ENCODE peak calls at places on chromosomes 11 and 22, in five cellular contexts. One of them, this sample, is unnamed.

GRCh38 chr11:120182357-120182756 is 28.5 kb upstream of the OAF start:
- DNase-seq in body of pancreas: no peak
- DNase-seq in uterus: no peak
- DNase-seq in endothelial cell of umbilical vein: no peak
- DNase-seq in right lobe of liver: no peak
- DNase-seq in this sample: no peak

GRCh38 chr11:117145393-117145761 is 1.3 kb downstream of the PAFAH1B2 start:
- DNase-seq in body of pancreas: peak; percentile 21
- DNase-seq in uterus: peak; percentile 56
- DNase-seq in endothelial cell of umbilical vein: peak; percentile 73
- DNase-seq in right lobe of liver: no peak
- DNase-seq in this sample: peak; percentile 54

GRCh38 chr11:117239295-117239694 is 6.8 kb downstream of the RNF214 start:
- DNase-seq in body of pancreas: no peak
- DNase-seq in uterus: no peak
- DNase-seq in endothelial cell of umbilical vein: peak; percentile 59
- DNase-seq in right lobe of liver: no peak
- DNase-seq in this sample: peak; percentile 47

GRCh38 chr22:48758021-48758561 is 1069.6 kb downstream of the BRD1 start:
- DNase-seq in body of pancreas: no peak
- DNase-seq in uterus: no peak
- DNase-seq in endothelial cell of umbilical vein: no peak
- DNase-seq in right lobe of liver: no peak
- DNase-seq in this sample: no peak

GRCh38 chr22:29071261-29072045 is 1.4 kb upstream of the KREMEN1 start:
- DNase-seq in body of pancreas: peak; percentile 73
- DNase-seq in uterus: peak; percentile 29
- DNase-seq in endothelial cell of umbilical vein: no peak
- DNase-seq in right lobe of liver: peak; percentile 58
- DNase-seq in this sample: peak; percentile 31

GRCh38 chr11:617912-618682 is 2.3 kb upstream of the IRF7 start:
- DNase-seq in body of pancreas: no peak
- DNase-seq in uterus: no peak
- DNase-seq in endothelial cell of umbilical vein: no peak
- DNase-seq in right lobe of liver: peak; percentile 26
- DNase-seq in this sample: no peak

GRCh38 chr11:60164550-60165075 is 18.3 kb downstream of the MS4A6A start:
- DNase-seq in body of pancreas: no peak
- DNase-seq in uterus: no peak
- DNase-seq in endothelial cell of umbilical vein: no peak
- DNase-seq in right lobe of liver: no peak
- DNase-seq in this sample: no peak

GRCh38 chr22:31952459-31952858 is 8.1 kb downstream of the YWHAH start:
- DNase-seq in body of pancreas: no peak
- DNase-seq in uterus: peak; percentile 42
- DNase-seq in endothelial cell of umbilical vein: peak; percentile 89
- DNase-seq in right lobe of liver: no peak
- DNase-seq in this sample: no peak

GRCh38 chr11:123103326-123103980 is 41.5 kb upstream of the HSPA8 start:
- DNase-seq in body of pancreas: peak; percentile 46
- DNase-seq in uterus: peak; percentile 66
- DNase-seq in endothelial cell of umbilical vein: peak; percentile 75
- DNase-seq in right lobe of liver: no peak
- DNase-seq in this sample: peak; percentile 49

GRCh38 chr11:61118004-61118403 is 15.7 kb downstream of the CD5 start:
- DNase-seq in body of pancreas: no peak
- DNase-seq in uterus: no peak
- DNase-seq in endothelial cell of umbilical vein: no peak
- DNase-seq in right lobe of liver: no peak
- DNase-seq in this sample: no peak

GRCh38 chr11:14537134-14537599 is 17.0 kb upstream of the PSMA1 start:
- DNase-seq in body of pancreas: peak; percentile 60
- DNase-seq in uterus: no peak
- DNase-seq in endothelial cell of umbilical vein: peak; percentile 60
- DNase-seq in right lobe of liver: no peak
- DNase-seq in this sample: peak; percentile 55

GRCh38 chr11:12288934-12289666 is 88.3 kb upstream of the PARVA start:
- DNase-seq in body of pancreas: no peak
- DNase-seq in uterus: no peak
- DNase-seq in endothelial cell of umbilical vein: no peak
- DNase-seq in right lobe of liver: no peak
- DNase-seq in this sample: no peak

GRCh38 chr22:29341849-29342127 is 26.3 kb upstream of the RASL10A start:
- DNase-seq in body of pancreas: no peak
- DNase-seq in uterus: no peak
- DNase-seq in endothelial cell of umbilical vein: no peak
- DNase-seq in right lobe of liver: no peak
- DNase-seq in this sample: no peak

GRCh38 chr11:536841-537621 is at the start of gene LRRC56:
- DNase-seq in body of pancreas: peak; percentile 94
- DNase-seq in uterus: peak; percentile 60
- DNase-seq in endothelial cell of umbilical vein: peak; percentile 54
- DNase-seq in right lobe of liver: peak; percentile 84
- DNase-seq in this sample: peak; percentile 84

GRCh38 chr11:117072517-117073218 is 25.6 kb downstream of the SIK3 start:
- DNase-seq in body of pancreas: no peak
- DNase-seq in uterus: no peak
- DNase-seq in endothelial cell of umbilical vein: peak; percentile 90
- DNase-seq in right lobe of liver: no peak
- DNase-seq in this sample: peak; percentile 43

GRCh38 chr11:44180107-44180506 is 84.6 kb downstream of the EXT2 start:
- DNase-seq in body of pancreas: no peak
- DNase-seq in uterus: no peak
- DNase-seq in endothelial cell of umbilical vein: no peak
- DNase-seq in right lobe of liver: no peak
- DNase-seq in this sample: no peak

GRCh38 chr11:44179173-44179572 is 83.7 kb downstream of the EXT2 start:
- DNase-seq in body of pancreas: no peak
- DNase-seq in uterus: no peak
- DNase-seq in endothelial cell of umbilical vein: no peak
- DNase-seq in right lobe of liver: no peak
- DNase-seq in this sample: no peak

GRCh38 chr11:44177905-44178304 is 82.4 kb downstream of the EXT2 start:
- DNase-seq in body of pancreas: no peak
- DNase-seq in uterus: no peak
- DNase-seq in endothelial cell of umbilical vein: no peak
- DNase-seq in right lobe of liver: no peak
- DNase-seq in this sample: no peak

GRCh38 chr11:44176541-44177213 is 81.2 kb downstream of the EXT2 start:
- DNase-seq in body of pancreas: no peak
- DNase-seq in uterus: no peak
- DNase-seq in endothelial cell of umbilical vein: no peak
- DNase-seq in right lobe of liver: no peak
- DNase-seq in this sample: no peak

DNA sequence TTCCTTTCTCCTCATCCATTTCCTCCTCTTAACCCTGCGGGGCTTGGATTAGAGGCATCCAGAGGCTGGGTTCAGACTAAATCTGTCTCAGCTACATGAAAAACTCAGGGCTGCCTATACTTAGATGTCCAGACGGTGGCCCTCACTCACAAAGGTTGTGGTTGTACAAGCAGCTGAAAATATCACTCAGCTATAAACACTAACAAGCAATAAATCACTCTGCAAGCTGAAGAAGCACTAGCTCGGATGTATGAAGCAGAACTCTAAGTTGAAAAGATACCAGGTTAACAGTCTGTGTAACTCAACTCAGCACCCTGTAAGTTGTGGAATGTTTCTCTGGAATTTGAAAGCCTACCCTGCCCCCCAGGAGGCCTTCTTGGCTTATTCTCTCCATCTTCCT is 82.9 kb downstream of the EXT2 start:
- DNase-seq in body of pancreas: no peak
- DNase-seq in uterus: no peak
- DNase-seq in endothelial cell of umbilical vein: no peak
- DNase-seq in right lobe of liver: no peak
- DNase-seq in this sample: no peak
- TF ChIP-seq CTCF in body of pancreas: no peak
- TF ChIP-seq CTCF in uterus: no peak
- TF ChIP-seq CTCF in endothelial cell of umbilical vein: no peak
- TF ChIP-seq CTCF in right lobe of liver: no peak
- TF ChIP-seq CTCF in this sample: no peak

GRCh38 chr11:65630215-65630614 is 7.7 kb upstream of the SIPA1 start:
- DNase-seq in body of pancreas: no peak
- DNase-seq in uterus: no peak
- DNase-seq in endothelial cell of umbilical vein: no peak
- DNase-seq in right lobe of liver: no peak
- DNase-seq in this sample: peak; percentile 72
- TF ChIP-seq POLR2A in body of pancreas: no peak
- TF ChIP-seq POLR2A in uterus: no peak
- TF ChIP-seq POLR2A in endothelial cell of umbilical vein: no peak
- TF ChIP-seq POLR2A in right lobe of liver: no peak
- TF ChIP-seq POLR2A in this sample: no peak

GRCh38 chr11:131378931-131379330 is 8.5 kb downstream of the NTM start:
- DNase-seq in body of pancreas: no peak
- DNase-seq in uterus: no peak
- DNase-seq in endothelial cell of umbilical vein: no peak
- DNase-seq in right lobe of liver: no peak
- DNase-seq in this sample: no peak
- H3K27ac ChIP-seq in body of pancreas: no peak overlapping the region
- H3K27ac ChIP-seq in uterus: no peak overlapping the region
- H3K27ac ChIP-seq in endothelial cell of umbilical vein: no peak overlapping the region
- H3K27ac ChIP-seq in right lobe of liver: no peak overlapping the region
- H3K27ac ChIP-seq in this sample: no peak overlapping the region

GRCh38 chr22:22595001-22595835 is 36.2 kb upstream of the PRAME start:
- DNase-seq in body of pancreas: no peak
- DNase-seq in uterus: no peak
- DNase-seq in endothelial cell of umbilical vein: no peak
- DNase-seq in right lobe of liver: no peak
- DNase-seq in this sample: no peak

GRCh38 chr22:22591348-22592299 is 32.6 kb upstream of the PRAME start:
- DNase-seq in body of pancreas: no peak
- DNase-seq in uterus: no peak
- DNase-seq in endothelial cell of umbilical vein: no peak
- DNase-seq in right lobe of liver: no peak
- DNase-seq in this sample: peak; percentile 29

GRCh38 chr22:22593250-22593649 is 34.2 kb upstream of the PRAME start:
- DNase-seq in body of pancreas: no peak
- DNase-seq in uterus: no peak
- DNase-seq in endothelial cell of umbilical vein: no peak
- DNase-seq in right lobe of liver: no peak
- DNase-seq in this sample: no peak

GRCh38 chr22:22590136-22590891 is 31.2 kb upstream of the PRAME start:
- DNase-seq in body of pancreas: no peak
- DNase-seq in uterus: no peak
- DNase-seq in endothelial cell of umbilical vein: no peak
- DNase-seq in right lobe of liver: no peak
- DNase-seq in this sample: no peak

GRCh38 chr22:22593964-22594656 is 35.0 kb upstream of the PRAME start:
- DNase-seq in body of pancreas: peak; percentile 69
- DNase-seq in uterus: no peak
- DNase-seq in endothelial cell of umbilical vein: peak; percentile 64
- DNase-seq in right lobe of liver: peak; percentile 39
- DNase-seq in this sample: peak; percentile 51
- TF ChIP-seq CTCF in body of pancreas: peak; percentile 52
- TF ChIP-seq CTCF in uterus: peak; percentile 41
- TF ChIP-seq CTCF in endothelial cell of umbilical vein: peak; percentile 81
- TF ChIP-seq CTCF in right lobe of liver: peak; percentile 73
- TF ChIP-seq CTCF in this sample: peak; percentile 68

GRCh38 chr11:104098132-104098531 is 61.7 kb downstream of the DDI1 start:
- DNase-seq in body of pancreas: no peak
- DNase-seq in uterus: no peak
- DNase-seq in endothelial cell of umbilical vein: no peak
- DNase-seq in right lobe of liver: no peak
- DNase-seq in this sample: no peak
- TF ChIP-seq POLR2A in body of pancreas: no peak
- TF ChIP-seq POLR2A in uterus: no peak
- TF ChIP-seq POLR2A in endothelial cell of umbilical vein: no peak
- TF ChIP-seq POLR2A in right lobe of liver: no peak
- TF ChIP-seq POLR2A in this sample: no peak

DNA sequence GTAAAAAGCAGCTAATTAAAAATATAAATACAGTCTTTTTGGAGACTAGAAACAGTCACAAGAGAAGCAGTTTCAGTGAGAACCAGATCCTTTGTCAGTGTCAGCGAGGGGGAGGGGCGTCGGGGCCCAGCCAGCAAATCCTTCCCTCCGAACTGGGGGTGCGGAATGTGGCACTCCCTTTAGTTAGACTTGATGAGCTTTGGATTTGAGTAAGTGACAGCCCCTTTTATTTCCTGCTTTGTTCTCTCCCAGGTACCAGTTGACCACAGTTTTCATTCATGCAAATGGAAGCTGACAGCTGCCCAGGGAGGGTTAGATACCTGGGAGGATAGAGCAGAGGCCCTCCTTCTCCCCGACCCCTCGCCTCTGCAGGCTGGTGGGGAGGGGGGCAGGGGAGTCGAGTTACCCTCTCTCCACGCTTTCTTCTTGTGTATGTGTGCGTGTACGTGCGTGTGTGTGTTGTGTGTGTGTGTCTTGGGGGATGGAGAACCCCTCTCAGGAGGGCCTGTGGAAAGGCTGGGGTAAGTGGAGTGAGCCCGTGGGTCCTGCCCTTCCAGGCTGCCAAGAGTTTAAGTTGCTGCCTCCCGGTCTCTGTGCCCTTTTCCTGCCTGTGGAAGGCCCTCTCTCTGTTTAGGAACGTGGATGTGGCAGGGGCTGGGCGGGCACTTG is 38.3 kb downstream of the PTPRJ start:
- DNase-seq in body of pancreas: no peak
- DNase-seq in uterus: no peak
- DNase-seq in endothelial cell of umbilical vein: peak; percentile 15
- DNase-seq in right lobe of liver: no peak
- DNase-seq in this sample: no peak
- H3K27ac ChIP-seq in body of pancreas: no peak overlapping the region
- H3K27ac ChIP-seq in uterus: no peak overlapping the region
- H3K27ac ChIP-seq in endothelial cell of umbilical vein: peak overlapping the region; percentile 22
- H3K27ac ChIP-seq in right lobe of liver: no peak overlapping the region
- H3K27ac ChIP-seq in this sample: no peak overlapping the region

DNA sequence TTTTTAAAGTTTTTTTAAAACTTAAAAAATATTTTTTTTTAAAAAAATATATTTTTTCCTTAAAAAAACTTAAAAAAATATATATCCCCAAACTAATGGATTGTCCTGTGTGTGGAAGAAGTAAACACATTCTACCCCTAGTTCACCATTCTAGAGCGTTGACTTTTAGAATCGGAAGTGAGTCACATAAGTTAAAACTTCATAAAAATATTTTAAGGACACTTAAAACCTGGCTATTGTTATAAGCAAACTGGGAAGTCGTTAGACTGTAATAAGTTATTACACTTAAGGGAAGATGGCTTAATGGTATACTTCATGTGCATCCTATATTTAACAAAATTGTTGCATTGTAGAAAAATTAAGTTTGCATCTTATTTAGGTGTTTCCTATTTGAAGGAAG is 21.1 kb downstream of the FAM118B start:
- DNase-seq in body of pancreas: no peak
- DNase-seq in uterus: no peak
- DNase-seq in endothelial cell of umbilical vein: no peak
- DNase-seq in right lobe of liver: no peak
- DNase-seq in this sample: no peak
- TF ChIP-seq CTCF in body of pancreas: no peak
- TF ChIP-seq CTCF in uterus: no peak
- TF ChIP-seq CTCF in endothelial cell of umbilical vein: no peak
- TF ChIP-seq CTCF in right lobe of liver: no peak
- TF ChIP-seq CTCF in this sample: no peak

GRCh38 chr11:59142530-59143507 is at the start of gene FAM111A:
- DNase-seq in body of pancreas: peak; percentile 90
- DNase-seq in uterus: peak; percentile 87
- DNase-seq in endothelial cell of umbilical vein: peak; percentile 91
- DNase-seq in right lobe of liver: peak; percentile 93
- DNase-seq in this sample: peak; percentile 93
- TF ChIP-seq POLR2A in body of pancreas: peak; percentile 8
- TF ChIP-seq POLR2A in uterus: no peak
- TF ChIP-seq POLR2A in endothelial cell of umbilical vein: peak; percentile 66
- TF ChIP-seq POLR2A in right lobe of liver: peak; percentile 53
- TF ChIP-seq POLR2A in this sample: peak; percentile 66